ENCODE peak calls at places on chromosomes 13 and 19, in seven cellular contexts. R is HEK293T, O is WTC11, C is GM12878, L is HCT116, V is K562, B is H1. Z is an unnamed sample.
A peak's percentile ranks its signal among the peaks of the same experiment; 100 is the strongest.

GRCh38 chr19:45171211-45171623 is 6.8 kb downstream of the TRAPPC6A start:
- DNase-seq in R (no peak), C (no peak), O (no peak), V (peak; percentile 77), L (no peak), B (no peak), Z (no peak)

GRCh38 chr19:3366761-3367571 is 583 bp downstream of the NFIC start:
- DNase-seq in C (no peak), O (no peak), V (peak; percentile 81), R (no peak), B (no peak), L (no peak), Z (no peak)

GRCh38 chr13:110293649-110294048 is 13.3 kb downstream of the COL4A1 start:
- DNase-seq in B (no peak), V (no peak), R (no peak), O (no peak), L (no peak), C (no peak), Z (no peak)

GRCh38 chr19:15250635-15250993 is 18.4 kb upstream of the EPHX3 start:
- DNase-seq in C (no peak), L (no peak), V (no peak), B (no peak), R (no peak), O (no peak), Z (no peak)

GRCh38 chr13:28346136-28346535 is 148.8 kb downstream of the FLT1 start:
- DNase-seq in B (no peak), O (no peak), C (no peak), L (no peak), V (no peak), R (no peak), Z (no peak)

GRCh38 chr13:36074659-36075058 is 56.5 kb downstream of the DCLK1 start:
- DNase-seq in R (no peak), B (no peak), C (no peak), O (no peak), L (no peak), V (no peak), Z (no peak)

GRCh38 chr13:42798118-42798517 is 16.7 kb downstream of the FAM216B start:
- DNase-seq in L (no peak), V (no peak), O (no peak), C (no peak), B (no peak), R (no peak), Z (no peak)

GRCh38 chr19:41531438-41532311 is 44.3 kb upstream of the CEACAM21 start:
- DNase-seq in L (no peak), O (no peak), V (peak; percentile 72), C (no peak), B (no peak), R (peak; percentile 52), Z (no peak)

GRCh38 chr13:52776726-52777125 is 37.1 kb upstream of the CNMD start:
- DNase-seq in O (no peak), V (no peak), B (no peak), C (no peak), L (no peak), R (no peak), Z (no peak)

GRCh38 chr19:11995174-11995573 is 30.3 kb downstream of the ZNF763 start:
- DNase-seq in L (no peak), R (no peak), B (no peak), O (no peak), V (peak; percentile 15), C (no peak), Z (no peak)

GRCh38 chr13:71144883-71145282 is 722.1 kb downstream of the DACH1 start:
- DNase-seq in B (no peak), O (no peak), C (no peak), R (no peak), V (no peak), L (no peak), Z (no peak)

GRCh38 chr13:75704942-75705320 is 68.8 kb downstream of the LMO7 start:
- DNase-seq in O (peak; percentile 28), B (no peak), V (no peak), L (peak; percentile 84), R (no peak), C (no peak), Z (no peak)

GRCh38 chr19:48506138-48506733 is 5.4 kb downstream of the LMTK3 start:
- DNase-seq in R (no peak), C (no peak), L (no peak), O (no peak), B (no peak), V (peak; percentile 75), Z (peak; percentile 48)

GRCh38 chr19:2455481-2456300 is 1.1 kb downstream of the LMNB2 start:
- DNase-seq in C (no peak), O (peak; percentile 28), R (peak; percentile 48), L (no peak), V (peak; percentile 66), B (no peak), Z (no peak)

GRCh38 chr13:66427330-66427990 is 802.7 kb downstream of the PCDH9 start:
- DNase-seq in B (no peak), C (no peak), R (no peak), L (no peak), O (no peak), V (no peak), Z (no peak)
- TF ChIP-seq SP1 in B (no peak), C (no peak), R (no peak), L (no peak), O (no peak), V (no peak), Z (no peak)

DNA sequence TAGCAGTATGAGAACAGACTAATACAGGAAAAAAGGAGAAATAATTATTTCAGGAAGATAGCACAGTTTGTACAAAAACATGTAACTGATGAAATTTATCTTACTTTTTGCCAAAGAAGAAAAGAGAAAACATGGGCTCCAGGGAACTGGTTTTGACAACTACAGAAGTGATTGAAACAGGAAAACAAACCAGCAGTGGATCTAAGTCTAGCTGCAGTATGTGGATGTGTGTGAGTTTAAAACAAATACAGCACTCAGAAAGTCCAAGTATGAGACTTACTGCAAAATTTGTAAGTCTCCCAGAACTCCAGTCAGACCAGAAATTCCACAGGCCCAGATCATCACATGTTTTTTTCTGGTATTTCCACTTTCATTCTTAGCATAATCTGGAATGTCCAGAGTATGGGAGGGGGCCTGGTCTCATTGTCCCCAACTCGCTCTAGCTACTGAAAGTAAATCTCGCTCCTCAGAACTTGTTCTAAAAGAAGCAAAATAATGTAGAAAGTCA is 259.5 kb downstream of the NHLRC3 start:
- DNase-seq in O (no peak), C (no peak), L (no peak), B (no peak), V (no peak), R (no peak), Z (no peak)
- TF ChIP-seq SP1 in O (no peak), C (no peak), L (no peak), B (no peak), V (no peak), R (no peak), Z (no peak)

GRCh38 chr13:112767506-112768471 is 78.0 kb downstream of the ATP11A start:
- DNase-seq in L (no peak), B (no peak), O (no peak), C (peak; percentile 17), V (no peak), R (no peak), Z (no peak)
- TF ChIP-seq SP1 in L (no peak), B (no peak), O (no peak), C (no peak), V (no peak), R (no peak), Z (no peak)

GRCh38 chr19:46299004-46299509 is 2.2 kb downstream of the HIF3A start:
- DNase-seq in B (no peak), R (no peak), C (no peak), L (peak; percentile 45), O (no peak), V (peak; percentile 7), Z (peak; percentile 54)
- TF ChIP-seq SP1 in B (no peak), R (no peak), C (no peak), L (peak; percentile 72), O (no peak), V (no peak), Z (no peak)

GRCh38 chr13:25493930-25494707 is 122.3 kb downstream of the ATP8A2 start:
- DNase-seq in R (no peak), B (no peak), O (no peak), C (no peak), V (no peak), L (no peak), Z (no peak)

GRCh38 chr13:25489238-25489637 is 117.5 kb downstream of the ATP8A2 start:
- DNase-seq in B (no peak), V (peak; percentile 6), R (no peak), L (no peak), C (no peak), O (no peak), Z (no peak)

GRCh38 chr13:25490236-25490635 is 118.5 kb downstream of the ATP8A2 start:
- DNase-seq in B (no peak), L (no peak), R (no peak), O (no peak), V (no peak), C (no peak), Z (no peak)

DNA sequence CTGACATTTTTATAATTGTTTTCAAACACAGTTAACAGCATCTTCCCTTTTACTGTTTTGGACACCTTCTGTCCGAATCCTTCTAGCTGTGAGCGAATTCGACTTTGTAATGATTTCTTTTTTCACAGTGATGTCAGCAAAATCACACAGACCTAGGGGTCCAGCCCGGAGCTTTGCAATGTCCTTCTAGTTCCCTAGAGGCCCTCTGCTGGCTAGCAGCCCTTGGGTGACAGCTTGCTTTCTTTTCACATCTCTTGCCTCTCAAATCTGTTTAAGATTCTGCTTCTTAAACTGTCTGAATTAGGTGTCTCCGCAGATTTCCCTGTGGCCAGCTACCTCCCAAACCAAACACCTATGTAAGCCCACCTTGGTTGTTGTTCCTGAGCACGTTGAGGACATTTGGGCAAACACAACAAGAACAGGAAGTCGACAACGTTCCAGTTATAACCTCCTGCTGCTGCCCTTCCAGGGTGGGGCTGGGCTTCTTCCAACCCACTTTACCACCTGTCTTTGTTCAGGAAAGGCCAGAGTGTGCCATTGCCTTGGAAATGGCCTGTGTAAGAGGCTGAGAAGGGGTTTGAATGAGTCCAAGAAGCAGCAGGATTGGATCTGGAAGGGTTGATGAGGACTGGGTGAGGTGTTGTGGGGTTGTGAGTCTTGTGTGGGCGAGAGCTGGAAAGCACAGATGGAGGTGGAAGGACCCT is 123.1 kb downstream of the ATP8A2 start:
- DNase-seq in O (no peak), C (no peak), L (no peak), R (no peak), V (peak; percentile 5), B (no peak), Z (no peak)
- TF ChIP-seq SP1 in O (no peak), C (no peak), L (no peak), R (no peak), V (no peak), B (no peak), Z (no peak)

DNA sequence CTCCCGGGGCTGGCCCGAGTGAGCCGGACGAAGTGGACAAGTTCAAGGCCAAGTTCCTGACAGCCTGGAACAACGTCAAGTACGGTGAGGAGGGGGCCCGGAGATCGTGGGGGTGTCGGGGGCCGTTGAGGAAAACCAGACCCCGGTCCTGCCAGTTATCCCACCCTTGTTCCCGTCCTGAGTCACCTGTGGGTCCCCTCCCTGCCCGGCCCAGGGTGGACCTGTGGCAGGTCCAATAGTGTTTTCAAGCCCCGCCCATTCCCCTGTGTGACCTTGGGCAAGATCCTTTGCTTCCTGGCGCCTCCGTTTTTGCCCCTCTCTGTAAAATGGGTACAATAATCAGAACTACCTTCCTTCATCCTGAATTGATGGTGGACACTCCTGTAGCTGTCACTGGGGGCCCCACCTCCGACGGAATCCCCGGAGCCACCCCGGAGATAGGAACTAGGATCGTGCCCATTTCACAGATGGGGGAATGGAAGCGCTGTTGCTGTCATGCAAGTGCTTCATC is 593 bp downstream of the ATG4D start:
- DNase-seq in O (no peak), L (no peak), C (no peak), R (no peak), V (peak; percentile 67), B (no peak), Z (no peak)
- TF ChIP-seq SP1 in O (no peak), L (no peak), C (no peak), R (no peak), V (peak; percentile 60), B (no peak), Z (no peak)

GRCh38 chr13:98482476-98483444 is 94.1 kb downstream of the STK24 start:
- DNase-seq in C (no peak), B (no peak), O (no peak), V (no peak), L (no peak), R (no peak), Z (no peak)
- TF ChIP-seq SP1 in C (no peak), B (no peak), O (no peak), V (no peak), L (no peak), R (no peak), Z (no peak)